ENCODE peak calls at places on chromosomes 13 and 19, in five cellular contexts. F is hypothalamus; V is neural crest cell; Y is ELF-1; M is stimulated activated CD4-positive, alpha-beta T cell treated with anti-CD3 and anti-CD28 coated beads, Interleukin-2, amount 100 ng/mL, for 24 hours. Z is an unnamed sample.

GRCh38 chr19:52492991-52493470 is 34.4 kb upstream of the ZNF808 start:
- DNase-seq in Y (peak), V (peak), F (no peak), M (no peak), Z (peak)

GRCh38 chr13:112324121-112324520 is 52.0 kb upstream of the SPACA7 start:
- DNase-seq in M (no peak), Y (no peak), F (no peak), V (no peak), Z (no peak)

GRCh38 chr13:42392180-42392579 is 120.2 kb downstream of the AKAP11 start:
- DNase-seq in Y (no peak), V (no peak), M (no peak), F (no peak), Z (no peak)

GRCh38 chr13:107373551-107373950 is 805.6 kb upstream of the ARGLU1 start:
- DNase-seq in V (no peak), F (no peak), Y (peak), M (no peak), Z (peak)

GRCh38 chr19:8221161-8221560 is 12.0 kb downstream of the CERS4 start:
- DNase-seq in Y (no peak), V (no peak), M (no peak), F (peak), Z (no peak)

GRCh38 chr13:43293008-43293407 is 269.6 kb downstream of the DNAJC15 start:
- DNase-seq in Y (no peak), M (no peak), F (no peak), V (no peak), Z (no peak)

GRCh38 chr19:47421844-47422395 is 2.6 kb upstream of the MEIS3 start:
- DNase-seq in F (no peak), Y (peak), M (no peak), V (peak), Z (peak)

GRCh38 chr13:30406779-30407416 is 15.4 kb upstream of the UBE2L5 start:
- DNase-seq in Y (no peak), M (no peak), V (no peak), F (no peak), Z (no peak)

GRCh38 chr13:66222127-66222526 is 1008.0 kb downstream of the PCDH9 start:
- DNase-seq in F (no peak), M (no peak), V (no peak), Y (no peak), Z (no peak)

GRCh38 chr19:35353635-35354034 is 4.6 kb upstream of the FFAR3 start:
- DNase-seq in V (no peak), M (no peak), Y (no peak), F (no peak), Z (no peak)

GRCh38 chr19:51342631-51343569 is 961 bp upstream of the VSIG10L start:
- DNase-seq in V (no peak), Y (no peak), M (no peak), F (no peak), Z (no peak)